ENCODE peak calls at places on chromosomes 5 and 9, in five cellular contexts. One of them, this sample, is unnamed.

GRCh38 chr9:110755179-110755578 is 86.6 kb downstream of the MUSK start:
- DNase-seq in H1: no peak
- DNase-seq in NT2/D1: no peak
- DNase-seq in HEK293T: no peak
- DNase-seq in HepG2: no peak
- DNase-seq in this sample: no peak

GRCh38 chr5:180204420-180204819 is 4.6 kb downstream of the RASGEF1C start:
- DNase-seq in H1: no peak
- DNase-seq in NT2/D1: no peak
- DNase-seq in HEK293T: no peak
- DNase-seq in HepG2: no peak
- DNase-seq in this sample: no peak

GRCh38 chr9:91027005-91027404 is 225.4 kb downstream of the SYK start:
- DNase-seq in H1: no peak
- DNase-seq in NT2/D1: no peak
- DNase-seq in HEK293T: no peak
- DNase-seq in HepG2: no peak
- DNase-seq in this sample: no peak

GRCh38 chr5:76579166-76579765 is 43.9 kb downstream of the F2RL2 start:
- DNase-seq in H1: no peak
- DNase-seq in NT2/D1: no peak
- DNase-seq in HEK293T: no peak
- DNase-seq in HepG2: no peak
- DNase-seq in this sample: no peak

GRCh38 chr5:56060276-56061110 is 65.7 kb upstream of the IL6ST start:
- DNase-seq in H1: no peak
- DNase-seq in NT2/D1: no peak
- DNase-seq in HEK293T: no peak
- DNase-seq in HepG2: no peak
- DNase-seq in this sample: no peak

GRCh38 chr9:113701741-113702422 is 174.2 kb upstream of the ZNF618 start:
- DNase-seq in H1: no peak
- DNase-seq in NT2/D1: no peak
- DNase-seq in HEK293T: no peak
- DNase-seq in HepG2: no peak
- DNase-seq in this sample: no peak

GRCh38 chr5:62328772-62329491 is 22.9 kb downstream of the KIF2A start:
- DNase-seq in H1: no peak
- DNase-seq in NT2/D1: no peak
- DNase-seq in HEK293T: peak; percentile 16
- DNase-seq in HepG2: no peak
- DNase-seq in this sample: no peak

GRCh38 chr9:36991516-36992134 is 42.4 kb downstream of the PAX5 start:
- DNase-seq in H1: peak; percentile 96
- DNase-seq in NT2/D1: peak; percentile 77
- DNase-seq in HEK293T: peak; percentile 79
- DNase-seq in HepG2: no peak
- DNase-seq in this sample: no peak

GRCh38 chr5:145840458-145841132 is 5.5 kb upstream of the PRELID2 start:
- DNase-seq in H1: no peak
- DNase-seq in NT2/D1: no peak
- DNase-seq in HEK293T: no peak
- DNase-seq in HepG2: no peak
- DNase-seq in this sample: no peak

GRCh38 chr9:73143606-73144328 is 7.9 kb upstream of the ANXA1 start:
- DNase-seq in H1: no peak
- DNase-seq in NT2/D1: no peak
- DNase-seq in HEK293T: no peak
- DNase-seq in HepG2: no peak
- DNase-seq in this sample: no peak

GRCh38 chr5:16550316-16550952 is 66.4 kb downstream of the RETREG1 start:
- DNase-seq in H1: peak; percentile 60
- DNase-seq in NT2/D1: peak; percentile 18
- DNase-seq in HEK293T: peak; percentile 75
- DNase-seq in HepG2: peak; percentile 66
- DNase-seq in this sample: no peak

GRCh38 chr9:34987160-34988040 is 2.1 kb upstream of the DNAJB5 start:
- DNase-seq in H1: no peak
- DNase-seq in NT2/D1: no peak
- DNase-seq in HEK293T: no peak
- DNase-seq in HepG2: no peak
- DNase-seq in this sample: no peak

GRCh38 chr5:169637856-169638190 is 748 bp downstream of the DOCK2 start:
- DNase-seq in H1: no peak
- DNase-seq in NT2/D1: no peak
- DNase-seq in HEK293T: no peak
- DNase-seq in HepG2: no peak
- DNase-seq in this sample: no peak

GRCh38 chr5:139884144-139884543 is 88.5 kb downstream of the PSD2 start:
- DNase-seq in H1: no peak
- DNase-seq in NT2/D1: no peak
- DNase-seq in HEK293T: no peak
- DNase-seq in HepG2: no peak
- DNase-seq in this sample: no peak

DNA sequence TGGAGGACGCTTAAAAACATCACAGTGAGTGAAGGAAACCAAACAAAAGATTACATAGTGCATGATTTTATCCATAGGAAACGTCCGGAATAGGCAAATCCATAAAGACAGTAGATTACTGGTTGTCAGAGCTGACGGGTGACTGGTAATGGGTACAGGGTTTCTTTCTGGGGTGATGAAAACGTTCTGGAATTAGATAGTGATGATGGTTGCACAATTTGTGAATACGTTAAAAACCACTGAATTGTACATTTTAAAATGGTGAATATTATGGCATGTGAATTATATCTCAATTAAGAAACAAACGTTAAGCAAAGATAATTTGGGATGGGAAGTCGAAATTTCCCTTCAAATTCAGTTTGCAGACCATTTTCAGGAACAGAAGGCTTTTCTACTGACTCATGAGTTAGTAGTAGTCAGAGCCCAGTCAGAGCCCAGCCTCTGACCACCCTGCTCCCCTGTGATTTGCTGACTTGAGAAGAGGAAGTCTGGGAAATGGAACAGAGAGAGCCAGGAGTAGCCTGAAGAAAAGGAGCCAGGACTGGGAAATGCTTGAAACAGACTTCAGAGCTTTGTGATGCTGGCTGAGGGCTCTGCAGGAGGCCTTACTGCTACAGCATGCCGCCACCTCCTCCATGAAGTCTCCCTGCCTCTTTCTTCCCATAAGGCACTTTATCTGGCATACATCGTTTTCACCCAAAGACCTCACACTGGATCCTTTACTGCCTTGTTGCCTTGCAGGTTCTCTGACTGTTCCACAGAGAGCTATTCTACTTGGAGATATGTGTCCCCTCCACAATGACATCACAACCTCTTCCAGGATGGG is 46.4 kb upstream of the CTNNA1 start:
- DNase-seq in H1: no peak
- DNase-seq in NT2/D1: no peak
- DNase-seq in HEK293T: no peak
- DNase-seq in HepG2: no peak
- DNase-seq in this sample: no peak
- TF ChIP-seq SUZ12 in H1: no peak
- TF ChIP-seq SUZ12 in NT2/D1: no peak
- TF ChIP-seq SUZ12 in HEK293T: no peak
- TF ChIP-seq SUZ12 in HepG2: no peak
- TF ChIP-seq SUZ12 in this sample: no peak

GRCh38 chr5:103237783-103238182 is 20.8 kb upstream of the MACIR start:
- DNase-seq in H1: no peak
- DNase-seq in NT2/D1: no peak
- DNase-seq in HEK293T: no peak
- DNase-seq in HepG2: no peak
- DNase-seq in this sample: no peak

GRCh38 chr5:103232393-103232999 is 26.1 kb upstream of the MACIR start:
- DNase-seq in H1: no peak
- DNase-seq in NT2/D1: no peak
- DNase-seq in HEK293T: peak; percentile 36
- DNase-seq in HepG2: peak; percentile 41
- DNase-seq in this sample: no peak

GRCh38 chr5:103235891-103236290 is 22.7 kb upstream of the MACIR start:
- DNase-seq in H1: no peak
- DNase-seq in NT2/D1: no peak
- DNase-seq in HEK293T: no peak
- DNase-seq in HepG2: no peak
- DNase-seq in this sample: no peak

GRCh38 chr5:103228588-103228987 is 30.0 kb upstream of the MACIR start:
- DNase-seq in H1: no peak
- DNase-seq in NT2/D1: no peak
- DNase-seq in HEK293T: no peak
- DNase-seq in HepG2: no peak
- DNase-seq in this sample: no peak

DNA sequence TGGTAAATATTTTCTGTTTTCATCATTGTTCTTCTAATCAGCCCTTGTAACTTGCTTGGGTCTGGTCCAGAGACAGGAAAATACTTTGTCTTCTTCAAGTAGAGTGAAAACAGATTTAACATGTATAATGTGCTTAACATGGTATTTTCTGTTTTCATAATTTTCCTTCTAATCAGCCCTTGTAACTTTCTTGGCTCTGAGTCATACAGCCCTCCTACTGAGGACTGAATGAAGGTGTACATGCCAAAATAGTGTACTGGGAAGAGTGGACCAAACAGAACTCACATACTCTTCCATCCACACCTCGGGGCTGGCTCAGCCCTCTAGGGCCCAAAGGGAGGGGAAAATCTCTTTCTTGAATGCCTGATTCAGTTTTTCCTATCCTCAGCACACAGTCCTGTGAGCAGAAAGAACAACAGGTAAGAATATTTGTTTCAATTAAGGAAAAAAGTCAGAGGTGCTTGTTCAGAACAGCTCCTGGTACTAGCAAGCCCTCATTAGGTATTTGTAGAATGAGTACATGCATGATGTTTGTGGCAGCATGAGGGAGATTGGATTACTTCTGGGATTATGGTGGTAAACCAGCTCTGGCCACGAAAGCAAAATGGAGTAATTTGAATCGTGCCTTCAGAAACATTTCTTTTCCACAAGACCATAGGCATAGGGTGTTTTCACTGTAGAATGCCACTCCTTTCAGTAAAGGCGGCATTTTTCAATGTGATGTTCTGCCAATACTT is 24.2 kb upstream of the MACIR start:
- DNase-seq in H1: no peak
- DNase-seq in NT2/D1: no peak
- DNase-seq in HEK293T: no peak
- DNase-seq in HepG2: no peak
- DNase-seq in this sample: no peak
- TF ChIP-seq SUZ12 in H1: no peak
- TF ChIP-seq SUZ12 in NT2/D1: no peak
- TF ChIP-seq SUZ12 in HEK293T: no peak
- TF ChIP-seq SUZ12 in HepG2: no peak
- TF ChIP-seq SUZ12 in this sample: no peak

GRCh38 chr5:150135557-150135956 is 20.1 kb downstream of the PDGFRB start:
- DNase-seq in H1: no peak
- DNase-seq in NT2/D1: no peak
- DNase-seq in HEK293T: no peak
- DNase-seq in HepG2: no peak
- DNase-seq in this sample: no peak

GRCh38 chr5:150132740-150133139 is 22.9 kb downstream of the PDGFRB start:
- DNase-seq in H1: no peak
- DNase-seq in NT2/D1: no peak
- DNase-seq in HEK293T: no peak
- DNase-seq in HepG2: no peak
- DNase-seq in this sample: no peak

GRCh38 chr5:150134198-150134588 is 21.5 kb downstream of the PDGFRB start:
- DNase-seq in H1: no peak
- DNase-seq in NT2/D1: no peak
- DNase-seq in HEK293T: no peak
- DNase-seq in HepG2: no peak
- DNase-seq in this sample: no peak

GRCh38 chr5:150131978-150132694 is 23.5 kb downstream of the PDGFRB start:
- DNase-seq in H1: no peak
- DNase-seq in NT2/D1: no peak
- DNase-seq in HEK293T: no peak
- DNase-seq in HepG2: no peak
- DNase-seq in this sample: no peak

DNA sequence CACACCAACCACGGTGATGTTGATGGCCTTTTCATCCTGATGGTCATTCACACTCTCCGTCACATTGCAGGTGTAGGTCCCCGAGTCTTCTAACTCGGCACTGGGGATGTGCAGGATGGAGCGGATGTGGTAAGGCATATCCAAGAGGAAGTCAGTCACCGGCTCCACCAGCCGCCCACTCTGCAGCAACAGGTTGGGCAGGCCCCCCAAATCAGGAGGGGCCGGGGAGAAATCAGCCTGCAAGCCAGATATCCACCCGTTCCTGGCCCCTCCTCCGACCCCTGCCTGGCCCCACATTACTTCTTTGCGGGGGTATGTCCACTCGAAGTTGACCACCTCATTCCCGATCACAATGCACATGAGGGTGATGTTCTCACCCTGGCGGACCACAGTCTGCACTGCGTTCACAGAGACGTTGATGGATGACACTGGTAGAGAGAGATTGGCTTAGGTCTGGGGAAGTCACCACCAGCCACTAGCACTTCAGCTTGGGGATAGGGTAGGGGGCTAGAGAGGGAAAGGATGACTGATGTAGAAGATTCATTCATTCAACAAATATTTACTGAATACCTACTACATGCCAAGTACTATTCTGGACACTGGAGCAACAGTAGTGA is 22.0 kb downstream of the PDGFRB start:
- DNase-seq in H1: no peak
- DNase-seq in NT2/D1: no peak
- DNase-seq in HEK293T: no peak
- DNase-seq in HepG2: no peak
- DNase-seq in this sample: no peak
- TF ChIP-seq SUZ12 in H1: no peak
- TF ChIP-seq SUZ12 in NT2/D1: no peak
- TF ChIP-seq SUZ12 in HEK293T: no peak
- TF ChIP-seq SUZ12 in HepG2: no peak
- TF ChIP-seq SUZ12 in this sample: no peak

GRCh38 chr5:151624486-151624885 is 33.4 kb upstream of the FAT2 start:
- DNase-seq in H1: no peak
- DNase-seq in NT2/D1: no peak
- DNase-seq in HEK293T: no peak
- DNase-seq in HepG2: no peak
- DNase-seq in this sample: no peak

GRCh38 chr5:151631941-151632340 is 40.8 kb upstream of the FAT2 start:
- DNase-seq in H1: no peak
- DNase-seq in NT2/D1: no peak
- DNase-seq in HEK293T: no peak
- DNase-seq in HepG2: no peak
- DNase-seq in this sample: no peak

GRCh38 chr5:151628112-151628823 is 37.1 kb upstream of the FAT2 start:
- DNase-seq in H1: no peak
- DNase-seq in NT2/D1: no peak
- DNase-seq in HEK293T: no peak
- DNase-seq in HepG2: no peak
- DNase-seq in this sample: no peak

GRCh38 chr5:151630088-151630487 is 39.0 kb upstream of the FAT2 start:
- DNase-seq in H1: no peak
- DNase-seq in NT2/D1: no peak
- DNase-seq in HEK293T: no peak
- DNase-seq in HepG2: no peak
- DNase-seq in this sample: no peak

DNA sequence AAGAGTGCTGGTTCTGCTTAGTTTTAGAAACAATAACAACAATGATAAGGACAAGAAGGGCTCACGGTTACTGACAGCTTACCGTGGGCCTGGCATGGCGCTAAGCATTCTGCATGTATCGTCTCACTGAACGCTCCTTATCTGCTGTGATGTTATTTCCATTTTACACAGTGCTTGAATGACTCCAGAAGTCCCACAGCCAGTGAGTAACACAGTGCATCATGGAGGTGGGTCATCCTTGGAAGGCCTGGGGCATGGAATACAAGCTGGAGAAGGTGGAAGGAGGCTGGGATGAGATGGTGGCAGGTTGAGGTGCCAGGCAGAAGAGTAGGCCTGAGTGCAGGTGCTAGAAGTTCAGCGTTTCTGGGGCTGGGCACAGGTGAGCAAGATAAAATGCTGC is 36.5 kb upstream of the FAT2 start:
- DNase-seq in H1: no peak
- DNase-seq in NT2/D1: no peak
- DNase-seq in HEK293T: no peak
- DNase-seq in HepG2: no peak
- DNase-seq in this sample: no peak
- TF ChIP-seq SUZ12 in H1: no peak
- TF ChIP-seq SUZ12 in NT2/D1: no peak
- TF ChIP-seq SUZ12 in HEK293T: no peak
- TF ChIP-seq SUZ12 in HepG2: no peak
- TF ChIP-seq SUZ12 in this sample: no peak

This sample was measured in GM12878.